ENCODE peak calls at places on chromosomes 13 and 19, in eight cellular contexts. C is psoas muscle, Y is tibial nerve, I is tibial artery, R is mucosa of descending colon, F is heart right ventricle, E is Peyer's patch, Q is spleen. P is an unnamed sample. For H3K36me3, the result is how much of the 10 kb centered on the place peaks cover.

GRCh38 chr13:36282818-36283432 is 14.7 kb downstream of the CCDC169 start:
- DNase-seq in R (no peak), I (no peak), Y (no peak), F (no peak), Q (no peak), E (no peak), C (no peak), P (peak)

GRCh38 chr13:28257305-28257704 is 119.0 kb downstream of the PAN3 start:
- DNase-seq in R (no peak), Y (no peak), C (no peak), I (no peak), E (no peak), Q (no peak), F (no peak), P (no peak)

GRCh38 chr19:35045667-35046300 is 4.3 kb downstream of the HPN start:
- DNase-seq in R (peak), I (no peak), F (no peak), Q (no peak), E (no peak), C (no peak), Y (no peak), P (peak)

GRCh38 chr13:87368639-87369038 is 302.5 kb upstream of the SLITRK5 start:
- DNase-seq in I (no peak), Y (no peak), R (no peak), E (no peak), C (no peak), F (no peak), Q (no peak), P (no peak)

GRCh38 chr13:75635101-75635620 is 969 bp upstream of the LMO7 start:
- DNase-seq in Q (no peak), I (no peak), E (peak), Y (no peak), F (no peak), C (no peak), R (no peak), P (peak)

GRCh38 chr19:51509823-51510660 is 8.4 kb upstream of the SIGLEC12 start:
- DNase-seq in F (no peak), R (no peak), I (no peak), Y (no peak), E (no peak), C (no peak), Q (no peak), P (no peak)

GRCh38 chr19:39196860-39197562 is at the start of gene NCCRP1:
- DNase-seq in Y (no peak), C (no peak), R (no peak), E (no peak), F (no peak), I (no peak), Q (no peak), P (no peak)

GRCh38 chr19:4059931-4060620 is 6.6 kb downstream of the ZBTB7A start:
- DNase-seq in F (peak), Q (peak), E (peak), Y (peak), C (peak), I (peak), R (peak), P (peak)

GRCh38 chr13:71695662-71696061 is 171.3 kb downstream of the DACH1 start:
- DNase-seq in F (no peak), R (no peak), I (no peak), Q (no peak), E (no peak), Y (no peak), C (no peak), P (no peak)

GRCh38 chr13:96104516-96104915 is 14.6 kb downstream of the HS6ST3 start:
- DNase-seq in E (no peak), I (no peak), C (no peak), Q (no peak), F (no peak), Y (no peak), R (no peak), P (no peak)

GRCh38 chr13:78608705-78609463 is 5.5 kb upstream of the POU4F1 start:
- DNase-seq in E (no peak), I (no peak), R (no peak), F (no peak), C (no peak), Q (peak), Y (no peak), P (no peak)

GRCh38 chr13:52600666-52601065 is 41.6 kb upstream of the HNRNPA1L2 start:
- DNase-seq in F (no peak), Y (no peak), R (no peak), E (no peak), C (no peak), I (no peak), Q (no peak), P (no peak)

GRCh38 chr19:30036154-30037129 is 94.4 kb downstream of the URI1 start:
- DNase-seq in Q (no peak), I (no peak), R (no peak), Y (no peak), C (no peak), E (no peak), F (no peak), P (no peak)

GRCh38 chr19:29245221-29245620 is 32.3 kb upstream of the UQCRFS1 start:
- DNase-seq in Y (no peak), R (no peak), I (no peak), C (no peak), E (no peak), F (no peak), Q (no peak), P (no peak)

GRCh38 chr19:39554701-39555311 is 14.8 kb upstream of the EID2 start:
- DNase-seq in Y (no peak), Q (no peak), R (no peak), E (no peak), I (no peak), C (no peak), F (no peak), P (no peak)

GRCh38 chr13:90461398-90461797 is 886.1 kb upstream of the MIR17HG start:
- DNase-seq in R (no peak), C (no peak), Y (no peak), F (no peak), I (no peak), E (no peak), Q (no peak), P (no peak)

GRCh38 chr19:54164369-54165068 is 5.0 kb upstream of the LENG1 start:
- DNase-seq in Q (no peak), R (peak), Y (no peak), C (no peak), E (peak), F (peak), I (no peak), P (peak)

GRCh38 chr13:42056146-42056545 is 7.7 kb downstream of the DGKH start:
- DNase-seq in E (no peak), Y (no peak), F (no peak), C (no peak), Q (no peak), R (no peak), I (no peak), P (no peak)

GRCh38 chr13:30982911-30983310 is 50.5 kb downstream of the TEX26 start:
- DNase-seq in E (no peak), Y (no peak), C (no peak), Q (no peak), F (no peak), R (no peak), I (no peak), P (no peak)

GRCh38 chr13:21683034-21683733 is 12.3 kb downstream of the FGF9 start:
- DNase-seq in I (no peak), Y (no peak), E (no peak), C (peak), F (no peak), R (no peak), Q (no peak), P (no peak)

GRCh38 chr13:30466841-30467252 is 1.1 kb upstream of the HMGB1 start:
- DNase-seq in I (no peak), Y (no peak), E (no peak), C (no peak), F (no peak), R (no peak), Q (no peak), P (no peak)

GRCh38 chr13:51444922-51445321 is 7.9 kb downstream of the INTS6 start:
- DNase-seq in Y (no peak), E (no peak), I (no peak), F (no peak), R (no peak), C (no peak), Q (no peak), P (no peak)

GRCh38 chr13:54449922-54450321 is 1421.3 kb downstream of the OLFM4 start:
- DNase-seq in E (no peak), Y (no peak), Q (no peak), F (no peak), I (no peak), R (no peak), C (no peak), P (no peak)

GRCh38 chr19:6233827-6234511 is 45.8 kb downstream of the MLLT1 start:
- DNase-seq in Y (no peak), Q (peak), E (peak), R (peak), C (peak), F (peak), I (no peak), P (no peak)

GRCh38 chr13:75050419-75051066 is 431.4 kb downstream of the TBC1D4 start:
- DNase-seq in I (no peak), Y (no peak), F (no peak), R (no peak), C (no peak), E (no peak), Q (no peak), P (peak)

GRCh38 chr19:1650627-1651009 is 1.8 kb downstream of the TCF3 start:
- DNase-seq in E (no peak), C (no peak), Y (no peak), R (no peak), Q (peak), I (no peak), F (no peak), P (no peak)

GRCh38 chr13:44649118-44649455 is 73.0 kb upstream of the TSC22D1 start:
- DNase-seq in Q (no peak), I (no peak), C (no peak), E (no peak), R (no peak), F (no peak), Y (no peak), P (no peak)

GRCh38 chr19:56217039-56217949 is 15.2 kb downstream of the ZSCAN5C start:
- DNase-seq in F (peak), Y (no peak), C (no peak), Q (no peak), R (no peak), E (no peak), I (no peak), P (peak)

DNA sequence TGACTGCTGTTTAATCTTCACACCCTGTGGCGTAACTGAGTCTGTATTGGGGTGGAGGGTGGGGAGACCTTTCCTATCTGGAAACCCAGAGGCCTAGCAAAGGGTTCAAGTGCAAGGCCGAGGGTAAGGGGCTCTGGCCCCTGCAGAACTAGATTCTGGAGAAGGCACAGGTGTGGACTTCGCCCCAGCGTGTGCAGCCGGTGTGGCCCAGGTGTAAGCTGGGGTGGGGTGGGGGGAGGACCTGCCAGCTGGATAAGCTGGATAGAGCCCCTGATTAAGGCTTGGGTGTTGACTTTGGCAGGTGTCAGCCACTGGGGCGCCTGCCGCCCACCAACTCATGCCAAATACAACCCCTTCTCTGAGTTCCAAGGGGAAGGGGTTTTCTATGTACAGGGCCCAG is 1.3 kb downstream of the RAB3D start:
- DNase-seq in E (no peak), R (no peak), Q (no peak), I (no peak), Y (no peak), F (no peak), C (no peak), P (peak)
- H3K4me3 ChIP-seq in E (no peak), R (no peak), Q (peak), I (peak), Y (peak), F (no peak), C (peak), P (peak)

GRCh38 chr19:5085566-5085965 is 116.7 kb downstream of the KDM4B start:
- DNase-seq in Y (no peak), I (no peak), F (no peak), C (no peak), Q (no peak), R (no peak), E (no peak), P (no peak)
- H3K36me3 ChIP-seq in Y (half or more), I (half or more), F (half or more), C (under half), Q (under half), R (under half), E (half or more), P (under half)

GRCh38 chr13:25179810-25180437 is 7.8 kb upstream of the AMER2 start:
- DNase-seq in F (no peak), C (no peak), Y (no peak), Q (no peak), I (no peak), R (no peak), E (no peak), P (no peak)
- H3K4me3 ChIP-seq in F (no peak), C (no peak), Y (no peak), Q (no peak), I (no peak), R (no peak), E (no peak), P (no peak)

GRCh38 chr19:17765069-17765618 is 13.9 kb downstream of the FCHO1 start:
- DNase-seq in Q (peak), R (peak), E (peak), Y (no peak), F (peak), C (peak), I (peak), P (no peak)

GRCh38 chr19:17758528-17758927 is 7.3 kb downstream of the FCHO1 start:
- DNase-seq in I (no peak), F (no peak), R (no peak), Q (no peak), C (no peak), E (no peak), Y (no peak), P (no peak)

GRCh38 chr19:17762505-17763229 is 11.4 kb downstream of the FCHO1 start:
- DNase-seq in Y (no peak), C (no peak), R (no peak), E (no peak), F (no peak), Q (no peak), I (no peak), P (no peak)

GRCh38 chr19:17764348-17764747 is 13.1 kb downstream of the FCHO1 start:
- DNase-seq in F (no peak), E (no peak), Q (no peak), I (no peak), R (no peak), Y (no peak), C (no peak), P (no peak)

GRCh38 chr19:17761148-17761547 is 9.9 kb downstream of the FCHO1 start:
- DNase-seq in Q (no peak), F (no peak), I (no peak), E (no peak), Y (no peak), C (no peak), R (no peak), P (no peak)
- H3K36me3 ChIP-seq in Q (under half), F (under half), I (under half), E (under half), Y (under half), C (under half), R (under half), P (under half)

GRCh38 chr13:101530293-101530692 is 77.8 kb downstream of the ITGBL1 start:
- DNase-seq in F (no peak), Q (no peak), Y (no peak), C (no peak), R (no peak), E (no peak), I (no peak), P (no peak)

GRCh38 chr13:101529419-101529818 is 76.9 kb downstream of the ITGBL1 start:
- DNase-seq in Q (no peak), E (no peak), C (no peak), Y (no peak), R (no peak), I (peak), F (no peak), P (no peak)

GRCh38 chr13:101536079-101536478 is 83.6 kb downstream of the ITGBL1 start:
- DNase-seq in E (no peak), I (no peak), F (no peak), Y (no peak), R (no peak), C (no peak), Q (no peak), P (no peak)

GRCh38 chr13:101535192-101535746 is 82.8 kb downstream of the ITGBL1 start:
- DNase-seq in C (no peak), R (no peak), Y (no peak), E (no peak), Q (no peak), I (no peak), F (no peak), P (no peak)
- H3K4me3 ChIP-seq in C (no peak), R (no peak), Y (no peak), E (no peak), Q (no peak), I (no peak), F (no peak), P (no peak)

DNA sequence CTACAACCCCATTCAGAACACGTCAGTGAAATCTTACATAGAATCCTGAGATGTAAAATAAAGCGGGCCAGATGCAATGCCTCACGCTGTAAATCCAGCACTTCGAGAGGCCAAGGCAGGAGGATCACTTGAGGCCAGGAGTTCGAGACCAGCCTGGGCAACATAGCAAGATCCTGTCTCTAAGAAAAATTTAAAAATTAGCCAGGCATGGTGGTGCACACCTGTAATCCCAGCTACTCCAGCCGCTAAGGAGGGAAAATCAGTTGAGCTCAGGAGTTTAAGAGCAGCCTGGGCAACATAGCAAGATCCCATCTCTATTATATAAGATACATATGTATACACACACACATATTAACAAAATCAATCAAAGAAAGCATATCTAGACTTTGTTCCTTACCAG is 41.2 kb downstream of the PEX11G start:
- DNase-seq in Y (no peak), R (no peak), C (no peak), F (no peak), I (no peak), E (no peak), Q (no peak), P (no peak)
- H3K36me3 ChIP-seq in Y (half or more), R (under half), C (half or more), F (half or more), I (half or more), E (half or more), Q (under half), P (under half)

GRCh38 chr19:13937479-13938360 is 497 bp downstream of the PODNL1 start:
- DNase-seq in Y (no peak), R (no peak), I (no peak), E (no peak), Q (no peak), C (peak), F (no peak), P (no peak)
- H3K4me3 ChIP-seq in Y (peak), R (no peak), I (peak), E (peak), Q (no peak), C (no peak), F (peak), P (no peak)

GRCh38 chr13:80871481-80871880 is 530.6 kb upstream of the SPRY2 start:
- DNase-seq in Y (no peak), I (no peak), Q (no peak), E (no peak), R (no peak), F (no peak), C (no peak), P (no peak)
- H3K36me3 ChIP-seq in Y (under half), I (under half), Q (under half), E (under half), R (under half), F (under half), C (under half), P (under half)

DNA sequence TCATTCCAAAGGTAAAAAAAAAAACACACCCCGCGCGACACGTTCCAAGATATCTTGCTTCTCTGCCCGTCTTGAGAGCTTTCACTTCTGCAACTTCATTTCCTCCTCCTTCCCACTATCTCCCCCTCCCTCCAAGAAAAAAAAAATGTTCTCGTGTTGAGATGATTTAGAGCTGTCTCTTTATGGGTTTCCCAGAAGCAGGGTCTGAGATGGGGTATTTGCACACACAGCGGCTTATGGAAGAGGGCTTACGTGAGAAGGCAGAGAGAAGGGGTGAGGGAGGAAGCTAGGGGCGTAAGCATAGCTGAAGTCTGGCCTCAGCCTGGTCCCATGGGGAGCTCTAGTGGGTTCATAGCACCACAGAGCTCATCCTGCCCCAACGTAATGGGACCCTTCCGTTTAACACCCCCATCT is 31.3 kb upstream of the USE1 start:
- DNase-seq in E (no peak), Y (no peak), F (no peak), C (no peak), R (no peak), I (no peak), Q (no peak), P (no peak)
- H3K4me3 ChIP-seq in E (peak), Y (no peak), F (no peak), C (no peak), R (no peak), I (no peak), Q (peak), P (no peak)

P was measured in hepatocyte.